ENCODE peak calls at places on chromosome 6, in ten cellular contexts. I, H, Q, N, J, B, R, A, U and V are unnamed samples.

GRCh38 chr6:53987527-53987888 is 123.7 kb upstream of the MLIP start:
- ATAC-seq in I (peak), H (peak), Q (peak), N (no peak), J (no peak), B (no peak), R (peak), A (no peak), U (no peak), V (no peak)

GRCh38 chr6:6886160-6886885 is 221.4 kb upstream of the RREB1 start:
- ATAC-seq in I (peak), H (peak), Q (peak), N (no peak), J (no peak), B (no peak), R (no peak), A (no peak), U (no peak), V (no peak)

GRCh38 chr6:108115598-108116058 is 41.1 kb upstream of the OSTM1 start:
- ATAC-seq in I (no peak), H (no peak), Q (peak), N (no peak), J (peak), B (no peak), R (peak), A (no peak), U (no peak), V (no peak)

GRCh38 chr6:155213611-155214372 is 50.0 kb upstream of the CLDN20 start:
- ATAC-seq in I (no peak), H (no peak), Q (peak), N (no peak), J (no peak), B (no peak), R (no peak), A (no peak), U (no peak), V (no peak)

GRCh38 chr6:113594726-113595125 is 262.4 kb upstream of the MARCKS start:
- ATAC-seq in I (no peak), H (no peak), Q (no peak), N (no peak), J (peak), B (no peak), R (no peak), A (no peak), U (no peak), V (no peak)

GRCh38 chr6:131597448-131597847 is 24.4 kb downstream of the ARG1 start:
- ATAC-seq in I (no peak), H (no peak), Q (no peak), N (no peak), J (no peak), B (no peak), R (no peak), A (no peak), U (no peak), V (no peak)

GRCh38 chr6:30570263-30570662 is 979 bp upstream of the ABCF1 start:
- ATAC-seq in I (no peak), H (no peak), Q (no peak), N (no peak), J (no peak), B (no peak), R (no peak), A (no peak), U (no peak), V (no peak)

GRCh38 chr6:134921276-134921979 is 28.5 kb downstream of the ALDH8A1 start:
- ATAC-seq in I (no peak), H (no peak), Q (no peak), N (no peak), J (no peak), B (no peak), R (no peak), A (no peak), U (no peak), V (no peak)

GRCh38 chr6:123803456-123803861 is 206 bp upstream of the NKAIN2 start:
- ATAC-seq in I (no peak), H (peak), Q (no peak), N (no peak), J (no peak), B (no peak), R (peak), A (peak), U (peak), V (no peak)

GRCh38 chr6:160138839-160139419 is 17.3 kb downstream of the SLC22A1 start:
- ATAC-seq in I (no peak), H (no peak), Q (no peak), N (no peak), J (no peak), B (no peak), R (no peak), A (no peak), U (no peak), V (no peak)

GRCh38 chr6:14524319-14524718 is 406.7 kb downstream of the CD83 start:
- ATAC-seq in I (peak), H (peak), Q (peak), N (no peak), J (no peak), B (no peak), R (peak), A (no peak), U (no peak), V (no peak)

GRCh38 chr6:142838821-142839685 is 105.9 kb downstream of the HIVEP2 start:
- ATAC-seq in I (no peak), H (no peak), Q (no peak), N (no peak), J (peak), B (peak), R (peak), A (no peak), U (no peak), V (peak)

GRCh38 chr6:141677598-141678211 is 455.0 kb upstream of the GJE1 start:
- ATAC-seq in I (no peak), H (no peak), Q (no peak), N (no peak), J (no peak), B (peak), R (no peak), A (no peak), U (no peak), V (no peak)

GRCh38 chr6:142756215-142756630 is 188.8 kb downstream of the HIVEP2 start:
- ATAC-seq in I (peak), H (peak), Q (no peak), N (no peak), J (peak), B (no peak), R (peak), A (peak), U (peak), V (no peak)

GRCh38 chr6:112180095-112180820 is 74.1 kb downstream of the LAMA4 start:
- ATAC-seq in I (no peak), H (peak), Q (peak), N (peak), J (peak), B (peak), R (peak), A (peak), U (peak), V (no peak)

GRCh38 chr6:31655349-31656237 is at the start of gene APOM:
- ATAC-seq in I (no peak), H (no peak), Q (no peak), N (no peak), J (no peak), B (no peak), R (no peak), A (no peak), U (no peak), V (no peak)

GRCh38 chr6:111759836-111760785 is 113.1 kb downstream of the FYN start:
- ATAC-seq in I (peak), H (peak), Q (peak), N (peak), J (no peak), B (peak), R (peak), A (peak), U (peak), V (no peak)

GRCh38 chr6:139833592-139833991 is 459.1 kb upstream of the CITED2 start:
- ATAC-seq in I (peak), H (peak), Q (no peak), N (no peak), J (no peak), B (no peak), R (no peak), A (no peak), U (no peak), V (no peak)

GRCh38 chr6:13766201-13766634 is 48.1 kb downstream of the MCUR1 start:
- ATAC-seq in I (no peak), H (no peak), Q (peak), N (no peak), J (no peak), B (no peak), R (no peak), A (no peak), U (no peak), V (no peak)